ENCODE peak calls at places on chromosomes 16 and 17, in six cellular contexts. One of them, this sample, is unnamed. For H3K9me3, the result is how much of the 10 kb centered on the place peaks cover.

GRCh38 chr17:58415371-58416055 is 1.8 kb downstream of the RNF43 start:
- DNase-seq in CD8-positive, alpha-beta T cell: no peak
- DNase-seq in IMR-90: no peak
- DNase-seq in aorta: no peak
- DNase-seq in left ventricle myocardium inferior: peak
- DNase-seq in stomach: peak
- DNase-seq in this sample: no peak

GRCh38 chr17:58007781-58008706 is 998 bp upstream of the SRSF1 start:
- DNase-seq in stomach: no peak
- DNase-seq in IMR-90: no peak
- DNase-seq in left ventricle myocardium inferior: no peak
- DNase-seq in CD8-positive, alpha-beta T cell: no peak
- DNase-seq in aorta: no peak
- DNase-seq in this sample: peak

GRCh38 chr17:43562679-43563146 is 16.6 kb upstream of the ETV4 start:
- DNase-seq in left ventricle myocardium inferior: no peak
- DNase-seq in stomach: no peak
- DNase-seq in CD8-positive, alpha-beta T cell: no peak
- DNase-seq in IMR-90: no peak
- DNase-seq in aorta: no peak
- DNase-seq in this sample: no peak

GRCh38 chr16:61831351-61831933 is 204.8 kb downstream of the CDH8 start:
- DNase-seq in aorta: no peak
- DNase-seq in CD8-positive, alpha-beta T cell: no peak
- DNase-seq in stomach: no peak
- DNase-seq in left ventricle myocardium inferior: no peak
- DNase-seq in IMR-90: no peak
- DNase-seq in this sample: no peak

GRCh38 chr16:46932802-46933201 is 40.7 kb downstream of the DNAJA2 start:
- DNase-seq in IMR-90: no peak
- DNase-seq in stomach: peak
- DNase-seq in CD8-positive, alpha-beta T cell: no peak
- DNase-seq in aorta: peak
- DNase-seq in left ventricle myocardium inferior: no peak
- DNase-seq in this sample: peak

GRCh38 chr16:60686824-60687223 is 1349.4 kb downstream of the CDH8 start:
- DNase-seq in CD8-positive, alpha-beta T cell: no peak
- DNase-seq in IMR-90: no peak
- DNase-seq in stomach: no peak
- DNase-seq in aorta: no peak
- DNase-seq in left ventricle myocardium inferior: no peak
- DNase-seq in this sample: no peak

GRCh38 chr17:81928497-81929252 is 1.1 kb upstream of the MAFG start:
- DNase-seq in stomach: no peak
- DNase-seq in CD8-positive, alpha-beta T cell: no peak
- DNase-seq in IMR-90: no peak
- DNase-seq in aorta: peak
- DNase-seq in left ventricle myocardium inferior: peak
- DNase-seq in this sample: no peak

GRCh38 chr16:23803591-23804123 is 32.1 kb upstream of the PRKCB start:
- DNase-seq in aorta: no peak
- DNase-seq in CD8-positive, alpha-beta T cell: peak
- DNase-seq in IMR-90: peak
- DNase-seq in stomach: peak
- DNase-seq in left ventricle myocardium inferior: peak
- DNase-seq in this sample: peak

GRCh38 chr17:81481011-81481799 is 31.4 kb downstream of the ACTG1 start:
- DNase-seq in aorta: peak
- DNase-seq in CD8-positive, alpha-beta T cell: peak
- DNase-seq in IMR-90: peak
- DNase-seq in stomach: peak
- DNase-seq in left ventricle myocardium inferior: peak
- DNase-seq in this sample: peak

GRCh38 chr17:63601439-63602371 is 1.0 kb downstream of the TACO1 start:
- DNase-seq in IMR-90: peak
- DNase-seq in aorta: no peak
- DNase-seq in stomach: no peak
- DNase-seq in left ventricle myocardium inferior: no peak
- DNase-seq in CD8-positive, alpha-beta T cell: no peak
- DNase-seq in this sample: no peak

DNA sequence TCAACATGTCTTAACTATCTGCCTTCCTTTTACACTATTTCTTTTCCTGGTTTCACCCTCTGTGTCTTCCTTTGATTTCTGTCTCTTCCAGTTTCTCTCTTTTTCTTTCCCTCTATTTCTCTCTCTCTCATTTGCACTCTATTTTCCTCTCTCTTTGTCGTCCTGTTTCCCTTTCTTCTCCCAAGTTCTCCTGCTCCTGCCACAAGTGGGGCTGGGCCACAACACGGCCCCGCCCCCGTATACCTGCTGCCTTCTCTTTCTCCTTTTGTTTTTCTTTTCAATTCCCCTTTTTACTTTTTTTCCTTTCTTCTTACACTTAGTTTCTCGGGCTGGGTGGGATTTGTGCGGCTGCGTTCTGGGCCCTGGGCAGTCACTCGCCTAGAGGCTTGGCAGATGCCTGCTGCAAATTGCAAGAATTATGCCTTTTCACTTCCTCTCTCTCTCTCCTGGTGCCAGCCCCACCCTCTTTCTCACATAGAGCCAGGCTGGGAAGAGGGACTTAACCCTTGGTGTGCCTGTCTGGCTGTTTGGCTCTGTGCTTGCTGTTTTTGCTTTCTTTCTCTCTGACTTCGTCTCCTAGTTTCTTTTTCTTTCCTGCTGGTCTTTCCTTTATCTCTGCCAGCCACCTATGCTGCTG is 2139.4 kb downstream of the TP53TG3F start:
- DNase-seq in aorta: no peak
- DNase-seq in IMR-90: no peak
- DNase-seq in stomach: no peak
- DNase-seq in CD8-positive, alpha-beta T cell: no peak
- DNase-seq in left ventricle myocardium inferior: no peak
- DNase-seq in this sample: no peak
- H3K9me3 ChIP-seq in aorta: under half
- H3K9me3 ChIP-seq in IMR-90: under half
- H3K9me3 ChIP-seq in stomach: under half
- H3K9me3 ChIP-seq in CD8-positive, alpha-beta T cell: under half
- H3K9me3 ChIP-seq in left ventricle myocardium inferior: under half
- H3K9me3 ChIP-seq in this sample: under half

GRCh38 chr17:54466875-54467274 is 433.8 kb upstream of the TOM1L1 start:
- DNase-seq in stomach: no peak
- DNase-seq in CD8-positive, alpha-beta T cell: no peak
- DNase-seq in left ventricle myocardium inferior: no peak
- DNase-seq in IMR-90: no peak
- DNase-seq in aorta: no peak
- DNase-seq in this sample: no peak
- H3K9me3 ChIP-seq in stomach: under half
- H3K9me3 ChIP-seq in CD8-positive, alpha-beta T cell: under half
- H3K9me3 ChIP-seq in left ventricle myocardium inferior: under half
- H3K9me3 ChIP-seq in IMR-90: under half
- H3K9me3 ChIP-seq in aorta: under half
- H3K9me3 ChIP-seq in this sample: under half

GRCh38 chr16:17629936-17630335 is 159.2 kb upstream of the XYLT1 start:
- DNase-seq in aorta: no peak
- DNase-seq in left ventricle myocardium inferior: no peak
- DNase-seq in stomach: no peak
- DNase-seq in IMR-90: no peak
- DNase-seq in CD8-positive, alpha-beta T cell: no peak
- DNase-seq in this sample: no peak
- H3K9me3 ChIP-seq in aorta: under half
- H3K9me3 ChIP-seq in left ventricle myocardium inferior: under half
- H3K9me3 ChIP-seq in stomach: under half
- H3K9me3 ChIP-seq in IMR-90: under half
- H3K9me3 ChIP-seq in CD8-positive, alpha-beta T cell: under half
- H3K9me3 ChIP-seq in this sample: under half

GRCh38 chr17:61700252-61700651 is 109.2 kb upstream of the NACA2 start:
- DNase-seq in stomach: no peak
- DNase-seq in left ventricle myocardium inferior: no peak
- DNase-seq in CD8-positive, alpha-beta T cell: no peak
- DNase-seq in IMR-90: no peak
- DNase-seq in aorta: no peak
- DNase-seq in this sample: no peak
- H3K9me3 ChIP-seq in stomach: under half
- H3K9me3 ChIP-seq in left ventricle myocardium inferior: half or more
- H3K9me3 ChIP-seq in CD8-positive, alpha-beta T cell: under half
- H3K9me3 ChIP-seq in IMR-90: under half
- H3K9me3 ChIP-seq in aorta: under half
- H3K9me3 ChIP-seq in this sample: under half

DNA sequence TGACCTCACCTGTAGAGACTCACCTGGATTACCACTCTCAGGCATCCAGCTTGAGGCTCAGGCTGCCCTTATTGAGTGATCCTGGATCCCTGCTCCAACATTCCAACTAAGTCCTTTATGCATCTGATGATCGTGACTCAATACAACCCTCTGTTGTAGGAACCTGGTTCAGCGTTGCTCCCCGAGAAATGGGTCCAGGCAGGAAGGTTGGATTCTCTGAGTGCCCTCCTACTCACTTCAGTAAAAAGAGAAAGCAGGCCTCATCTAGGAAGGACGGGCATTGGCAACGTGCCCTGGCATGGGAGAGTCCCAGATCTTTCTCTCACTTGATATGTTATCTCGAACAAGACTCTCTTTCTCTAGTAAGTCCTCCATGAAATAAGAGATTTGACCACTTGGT is at the start of gene OR3A1:
- DNase-seq in CD8-positive, alpha-beta T cell: no peak
- DNase-seq in left ventricle myocardium inferior: no peak
- DNase-seq in stomach: no peak
- DNase-seq in aorta: peak
- DNase-seq in IMR-90: no peak
- DNase-seq in this sample: no peak
- H3K9me3 ChIP-seq in CD8-positive, alpha-beta T cell: under half
- H3K9me3 ChIP-seq in left ventricle myocardium inferior: under half
- H3K9me3 ChIP-seq in stomach: under half
- H3K9me3 ChIP-seq in aorta: under half
- H3K9me3 ChIP-seq in IMR-90: under half
- H3K9me3 ChIP-seq in this sample: under half

DNA sequence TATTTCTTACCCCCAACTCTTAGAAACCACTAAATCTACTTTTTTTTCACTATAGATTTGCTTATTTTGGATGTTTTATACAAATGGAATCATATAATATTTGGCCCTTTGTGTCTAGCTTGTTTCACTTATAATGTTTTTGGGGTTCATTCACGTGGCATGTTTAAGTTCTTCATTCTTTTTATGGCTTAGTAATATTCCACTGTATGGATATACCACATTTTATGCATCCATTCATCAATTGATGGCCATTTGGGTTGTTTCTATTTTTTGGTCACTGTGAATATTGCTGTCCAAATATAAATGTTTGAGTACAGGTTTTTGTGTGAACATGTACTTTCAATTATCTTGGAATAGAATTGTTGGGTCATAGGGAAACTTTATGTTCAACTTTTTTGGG is 9.2 kb upstream of the NOS2 start:
- DNase-seq in aorta: no peak
- DNase-seq in stomach: no peak
- DNase-seq in left ventricle myocardium inferior: no peak
- DNase-seq in IMR-90: no peak
- DNase-seq in CD8-positive, alpha-beta T cell: no peak
- DNase-seq in this sample: no peak
- H3K9me3 ChIP-seq in aorta: under half
- H3K9me3 ChIP-seq in stomach: under half
- H3K9me3 ChIP-seq in left ventricle myocardium inferior: under half
- H3K9me3 ChIP-seq in IMR-90: under half
- H3K9me3 ChIP-seq in CD8-positive, alpha-beta T cell: under half
- H3K9me3 ChIP-seq in this sample: under half